ENCODE peak calls at places on chromosomes 4 and X, in ten cellular contexts. One of them, this sample, is unnamed.

GRCh38 chr4:38273369-38273768 is 313.2 kb downstream of the PTTG2 start:
- DNase-seq in GM03348: no peak
- DNase-seq in left ventricle myocardium inferior: no peak
- DNase-seq in EH: no peak
- DNase-seq in effector memory CD8-positive, alpha-beta T cell: no peak
- DNase-seq in NT2/D1: no peak
- DNase-seq in effector CD4-positive, alpha-beta T cell: no peak
- DNase-seq in cardiac muscle cell: no peak
- DNase-seq in heart left ventricle: no peak
- DNase-seq in esophagus squamous epithelium: no peak
- DNase-seq in this sample: no peak

GRCh38 chrX:147899715-147900114 is 12.0 kb upstream of the FMR1 start:
- DNase-seq in effector memory CD8-positive, alpha-beta T cell: no peak
- DNase-seq in EH: no peak
- DNase-seq in left ventricle myocardium inferior: no peak
- DNase-seq in cardiac muscle cell: no peak
- DNase-seq in NT2/D1: no peak
- DNase-seq in GM03348: no peak
- DNase-seq in effector CD4-positive, alpha-beta T cell: no peak
- DNase-seq in heart left ventricle: no peak
- DNase-seq in esophagus squamous epithelium: no peak
- DNase-seq in this sample: no peak

GRCh38 chr4:169438057-169438480 is 167.3 kb upstream of the SH3RF1 start:
- DNase-seq in effector memory CD8-positive, alpha-beta T cell: no peak
- DNase-seq in left ventricle myocardium inferior: no peak
- DNase-seq in esophagus squamous epithelium: no peak
- DNase-seq in NT2/D1: no peak
- DNase-seq in GM03348: no peak
- DNase-seq in EH: no peak
- DNase-seq in cardiac muscle cell: no peak
- DNase-seq in effector CD4-positive, alpha-beta T cell: no peak
- DNase-seq in heart left ventricle: no peak
- DNase-seq in this sample: no peak

GRCh38 chrX:68838571-68838910 is 9.7 kb downstream of the EFNB1 start:
- DNase-seq in effector CD4-positive, alpha-beta T cell: no peak
- DNase-seq in effector memory CD8-positive, alpha-beta T cell: no peak
- DNase-seq in esophagus squamous epithelium: no peak
- DNase-seq in GM03348: no peak
- DNase-seq in left ventricle myocardium inferior: no peak
- DNase-seq in NT2/D1: no peak
- DNase-seq in EH: no peak
- DNase-seq in cardiac muscle cell: no peak
- DNase-seq in heart left ventricle: no peak
- DNase-seq in this sample: no peak

GRCh38 chr4:71783972-71784371 is at the start of gene GC:
- DNase-seq in esophagus squamous epithelium: no peak
- DNase-seq in EH: no peak
- DNase-seq in effector memory CD8-positive, alpha-beta T cell: no peak
- DNase-seq in cardiac muscle cell: no peak
- DNase-seq in GM03348: no peak
- DNase-seq in left ventricle myocardium inferior: no peak
- DNase-seq in effector CD4-positive, alpha-beta T cell: no peak
- DNase-seq in NT2/D1: no peak
- DNase-seq in heart left ventricle: no peak
- DNase-seq in this sample: peak; percentile 9

GRCh38 chr4:6002926-6003325 is 15.3 kb downstream of the C4orf50 start:
- DNase-seq in esophagus squamous epithelium: no peak
- DNase-seq in effector memory CD8-positive, alpha-beta T cell: no peak
- DNase-seq in cardiac muscle cell: no peak
- DNase-seq in NT2/D1: no peak
- DNase-seq in GM03348: no peak
- DNase-seq in effector CD4-positive, alpha-beta T cell: no peak
- DNase-seq in left ventricle myocardium inferior: no peak
- DNase-seq in EH: no peak
- DNase-seq in heart left ventricle: no peak
- DNase-seq in this sample: no peak

GRCh38 chrX:119041175-119041574 is 31.6 kb upstream of the CT47C1 start:
- DNase-seq in EH: peak; percentile 87
- DNase-seq in cardiac muscle cell: peak; percentile 1
- DNase-seq in GM03348: peak; percentile 71
- DNase-seq in heart left ventricle: peak; percentile 73
- DNase-seq in effector memory CD8-positive, alpha-beta T cell: no peak
- DNase-seq in NT2/D1: no peak
- DNase-seq in effector CD4-positive, alpha-beta T cell: no peak
- DNase-seq in esophagus squamous epithelium: no peak
- DNase-seq in left ventricle myocardium inferior: peak; percentile 31
- DNase-seq in this sample: no peak

GRCh38 chr4:138410266-138410665 is 168.1 kb upstream of the SLC7A11 start:
- DNase-seq in esophagus squamous epithelium: no peak
- DNase-seq in EH: peak; percentile 9
- DNase-seq in heart left ventricle: peak; percentile 64
- DNase-seq in NT2/D1: no peak
- DNase-seq in left ventricle myocardium inferior: peak; percentile 52
- DNase-seq in cardiac muscle cell: peak; percentile 29
- DNase-seq in effector memory CD8-positive, alpha-beta T cell: no peak
- DNase-seq in effector CD4-positive, alpha-beta T cell: no peak
- DNase-seq in GM03348: no peak
- DNase-seq in this sample: no peak

GRCh38 chrX:102154900-102155805 is 624 bp downstream of the BEX5 start:
- DNase-seq in left ventricle myocardium inferior: no peak
- DNase-seq in effector memory CD8-positive, alpha-beta T cell: no peak
- DNase-seq in NT2/D1: no peak
- DNase-seq in cardiac muscle cell: peak; percentile 6
- DNase-seq in heart left ventricle: no peak
- DNase-seq in GM03348: peak; percentile 2
- DNase-seq in EH: no peak
- DNase-seq in esophagus squamous epithelium: no peak
- DNase-seq in effector CD4-positive, alpha-beta T cell: peak; percentile 4
- DNase-seq in this sample: peak; percentile 11

GRCh38 chr4:8704632-8705031 is 112.1 kb downstream of the CPZ start:
- DNase-seq in GM03348: no peak
- DNase-seq in left ventricle myocardium inferior: no peak
- DNase-seq in effector CD4-positive, alpha-beta T cell: no peak
- DNase-seq in effector memory CD8-positive, alpha-beta T cell: no peak
- DNase-seq in esophagus squamous epithelium: no peak
- DNase-seq in EH: no peak
- DNase-seq in heart left ventricle: no peak
- DNase-seq in cardiac muscle cell: no peak
- DNase-seq in NT2/D1: no peak
- DNase-seq in this sample: no peak

GRCh38 chr4:141541851-141542250 is 94.5 kb upstream of the IL15 start:
- DNase-seq in cardiac muscle cell: no peak
- DNase-seq in NT2/D1: no peak
- DNase-seq in effector CD4-positive, alpha-beta T cell: no peak
- DNase-seq in GM03348: peak; percentile 53
- DNase-seq in EH: peak; percentile 54
- DNase-seq in esophagus squamous epithelium: no peak
- DNase-seq in effector memory CD8-positive, alpha-beta T cell: no peak
- DNase-seq in heart left ventricle: no peak
- DNase-seq in left ventricle myocardium inferior: no peak
- DNase-seq in this sample: no peak

GRCh38 chr4:2937146-2937857 is 25.9 kb downstream of the NOP14 start:
- DNase-seq in cardiac muscle cell: no peak
- DNase-seq in NT2/D1: no peak
- DNase-seq in effector CD4-positive, alpha-beta T cell: no peak
- DNase-seq in GM03348: no peak
- DNase-seq in esophagus squamous epithelium: no peak
- DNase-seq in EH: no peak
- DNase-seq in effector memory CD8-positive, alpha-beta T cell: no peak
- DNase-seq in heart left ventricle: no peak
- DNase-seq in left ventricle myocardium inferior: peak; percentile 18
- DNase-seq in this sample: no peak

This sample was measured in GM23338.